ENCODE peak calls at places on chromosomes 4 and X, in eight cellular contexts. Y, G, O, H, A, D, N and S are unnamed samples.
A peak's percentile ranks its signal among the peaks of the same experiment; 100 is the strongest.

GRCh38 chr4:188110741-188111458 is 1.5 kb upstream of the TRIML2 start:
- DNase-seq in O (peak; percentile 31), N (peak; percentile 88), Y (no peak), D (no peak), H (no peak), A (no peak), G (no peak), S (no peak)

GRCh38 chr4:3368841-3369760 is 72.7 kb upstream of the HGFAC start:
- DNase-seq in Y (no peak), G (no peak), O (no peak), A (peak; percentile 15), N (no peak), H (no peak), D (no peak), S (peak; percentile 16)

GRCh38 chr4:2962099-2962455 is 1.1 kb downstream of the NOP14 start:
- DNase-seq in G (no peak), N (no peak), D (no peak), H (no peak), O (no peak), A (no peak), Y (no peak), S (no peak)

GRCh38 chrX:103681443-103681842 is 5.1 kb downstream of the MORF4L2 start:
- DNase-seq in N (no peak), G (no peak), H (no peak), O (no peak), Y (no peak), D (no peak), A (no peak), S (no peak)

GRCh38 chr4:186946682-186947294 is 223.1 kb upstream of the FAT1 start:
- DNase-seq in H (peak; percentile 56), O (peak; percentile 40), G (no peak), N (peak; percentile 79), D (no peak), A (no peak), Y (no peak), S (no peak)

GRCh38 chrX:154036513-154036912 is 16.8 kb upstream of the IRAK1 start:
- DNase-seq in H (no peak), A (no peak), G (no peak), D (no peak), O (no peak), Y (no peak), N (no peak), S (no peak)

GRCh38 chr4:185969657-185970056 is 99.3 kb upstream of the TLR3 start:
- DNase-seq in D (no peak), G (no peak), O (no peak), N (no peak), A (no peak), Y (no peak), H (no peak), S (no peak)

GRCh38 chrX:19864736-19865135 is 22.7 kb downstream of the SH3KBP1 start:
- DNase-seq in O (no peak), G (no peak), D (no peak), N (no peak), Y (no peak), H (no peak), A (peak; percentile 41), S (no peak)

GRCh38 chr4:83618431-83618830 is 82.5 kb downstream of the GPAT3 start:
- DNase-seq in H (peak; percentile 59), Y (no peak), G (peak; percentile 72), D (peak; percentile 41), A (no peak), N (peak; percentile 57), O (peak; percentile 60), S (no peak)

GRCh38 chr4:55175779-55176231 is 50.4 kb upstream of the KDR start:
- DNase-seq in N (peak; percentile 1), D (peak; percentile 29), O (peak; percentile 61), A (no peak), H (peak; percentile 69), Y (no peak), G (no peak), S (no peak)

GRCh38 chr4:24813732-24814131 is 18.4 kb downstream of the SOD3 start:
- DNase-seq in H (no peak), G (no peak), N (no peak), A (no peak), Y (no peak), O (no peak), D (no peak), S (no peak)

GRCh38 chr4:24820541-24820940 is 25.2 kb downstream of the SOD3 start:
- DNase-seq in Y (no peak), O (peak; percentile 14), D (no peak), G (no peak), N (no peak), A (no peak), H (no peak), S (no peak)

DNA sequence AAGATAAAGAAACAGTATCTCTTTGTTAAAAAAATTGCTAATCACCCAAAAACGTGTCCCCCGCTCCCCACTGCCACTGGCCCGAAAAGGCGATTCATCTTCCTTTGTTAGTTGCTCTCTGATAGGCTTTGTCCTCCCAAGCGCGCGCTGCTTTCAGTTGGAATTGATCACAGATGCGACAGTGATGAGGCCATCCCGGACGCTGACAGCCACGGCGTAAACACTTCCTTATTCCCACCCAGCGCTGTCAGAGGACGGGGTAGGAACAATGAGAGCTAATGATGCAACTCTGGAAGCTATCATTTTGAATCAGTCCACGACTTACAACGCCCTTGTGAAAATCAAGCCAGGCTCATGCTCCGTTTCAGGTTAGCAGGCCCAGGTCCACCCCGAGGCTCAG is 21.4 kb downstream of the SOD3 start:
- DNase-seq in D (no peak), O (no peak), N (no peak), H (no peak), Y (no peak), A (no peak), G (no peak), S (no peak)
- H3K27ac ChIP-seq in D (no peak overlapping the region), O (no peak overlapping the region), N (no peak overlapping the region), H (no peak overlapping the region), Y (no peak overlapping the region), A (no peak overlapping the region), G (no peak overlapping the region), S (no peak overlapping the region)

GRCh38 chr4:102578270-102578669 is 77.1 kb downstream of the NFKB1 start:
- DNase-seq in N (no peak), O (no peak), Y (no peak), H (no peak), D (no peak), G (no peak), A (no peak), S (no peak)

GRCh38 chr4:102572452-102572851 is 71.3 kb downstream of the NFKB1 start:
- DNase-seq in Y (no peak), H (no peak), A (no peak), D (no peak), N (no peak), O (no peak), G (no peak), S (no peak)

GRCh38 chr4:102578819-102579218 is 77.7 kb downstream of the NFKB1 start:
- DNase-seq in O (no peak), G (no peak), N (peak; percentile 11), H (no peak), A (no peak), Y (no peak), D (peak; percentile 30), S (no peak)

GRCh38 chr4:102574317-102574716 is 73.2 kb downstream of the NFKB1 start:
- DNase-seq in O (peak; percentile 48), Y (no peak), H (no peak), N (no peak), A (no peak), D (peak; percentile 47), G (no peak), S (no peak)

GRCh38 chr4:102575369-102576129 is 74.4 kb downstream of the NFKB1 start:
- DNase-seq in O (peak; percentile 24), N (no peak), Y (no peak), A (no peak), H (no peak), G (no peak), D (no peak), S (no peak)
- H3K27ac ChIP-seq in O (peak overlapping the region; percentile 41), N (no peak overlapping the region), Y (no peak overlapping the region), A (no peak overlapping the region), H (peak overlapping the region; percentile 46), G (no peak overlapping the region), D (no peak overlapping the region), S (no peak overlapping the region)

GRCh38 chr4:59553739-59554126 is 1646.4 kb upstream of the ADGRL3 start:
- DNase-seq in H (no peak), D (peak; percentile 11), G (no peak), A (no peak), Y (no peak), O (peak; percentile 56), N (peak; percentile 21), S (no peak)

DNA sequence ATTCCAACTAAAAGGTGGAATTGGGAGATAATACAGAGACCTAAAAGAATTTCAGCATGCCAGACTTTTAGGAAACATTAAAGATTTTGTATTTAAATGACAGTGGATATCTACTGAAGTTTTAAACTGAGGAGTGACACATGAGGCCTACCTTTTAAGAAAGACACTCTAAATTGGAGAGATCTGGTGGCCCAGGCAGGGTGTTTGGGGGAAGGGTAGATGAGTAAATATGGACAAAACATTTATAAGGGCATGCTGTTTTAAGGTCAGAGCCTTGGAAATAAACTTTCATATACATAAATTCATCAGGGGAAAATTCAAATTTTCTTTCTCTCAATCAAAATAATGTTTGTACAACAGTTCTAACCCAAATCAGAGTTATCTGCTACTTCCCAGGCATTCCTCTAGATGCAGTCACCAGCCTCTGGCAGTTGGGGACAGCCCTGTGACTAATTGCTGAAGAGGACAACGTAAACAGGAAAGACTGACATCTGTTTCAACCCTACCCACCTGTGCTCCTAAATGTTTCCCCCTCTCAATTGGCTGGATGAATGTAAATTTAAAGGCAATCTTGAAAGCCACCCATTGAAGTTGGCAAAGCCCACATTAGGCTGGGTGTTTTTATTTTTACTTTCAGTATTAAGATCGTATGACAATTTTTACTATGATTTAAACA is 1646.9 kb upstream of the ADGRL3 start:
- DNase-seq in O (peak; percentile 74), Y (no peak), N (peak; percentile 50), D (no peak), H (no peak), A (no peak), G (no peak), S (no peak)
- H3K27ac ChIP-seq in O (peak overlapping the region; percentile 71), Y (no peak overlapping the region), N (peak overlapping the region; percentile 65), D (no peak overlapping the region), H (peak overlapping the region; percentile 45), A (no peak overlapping the region), G (no peak overlapping the region), S (no peak overlapping the region)

DNA sequence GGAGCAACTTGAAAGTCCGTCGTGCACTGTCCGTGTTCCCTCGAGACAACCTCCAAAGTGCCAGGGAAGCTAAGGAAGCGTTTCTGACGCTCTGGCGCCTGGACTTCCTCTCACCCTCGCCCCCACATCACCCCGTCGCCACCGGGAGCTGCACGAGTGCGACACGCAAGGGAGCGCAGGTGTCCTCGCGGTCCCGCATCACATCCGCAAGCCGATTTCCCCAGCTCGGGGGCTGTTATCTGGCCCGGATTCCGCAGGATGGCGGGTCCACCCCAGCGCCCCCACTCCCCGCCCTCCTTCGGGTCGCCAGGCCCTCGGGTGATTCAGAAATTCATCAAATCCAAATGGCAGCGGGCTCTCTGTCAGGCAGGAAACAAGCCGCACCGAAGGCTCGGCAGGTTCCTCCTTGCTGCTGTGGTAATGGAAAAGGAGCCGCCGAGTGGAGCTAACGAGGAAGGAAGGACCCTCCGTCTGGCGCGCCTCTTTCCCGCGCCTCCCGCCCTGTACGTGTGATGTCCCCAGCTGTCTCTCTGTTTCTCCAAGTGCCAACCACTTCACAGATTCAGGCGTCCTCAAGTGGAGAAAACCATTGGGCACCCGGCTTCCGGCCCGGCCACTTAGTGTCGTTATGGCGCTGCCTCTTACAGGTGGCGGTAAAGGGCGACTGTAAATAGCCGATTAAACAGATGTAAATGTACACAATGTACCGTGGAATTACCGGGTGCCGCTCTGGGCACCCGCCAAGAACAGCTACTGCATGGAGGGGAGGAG is 901 bp upstream of the SETD7 start:
- DNase-seq in A (peak; percentile 75), Y (peak; percentile 76), O (no peak), G (peak; percentile 59), D (no peak), N (peak; percentile 64), H (peak; percentile 46), S (peak; percentile 44)
- H3K27ac ChIP-seq in A (peak overlapping the region; percentile 92), Y (peak overlapping the region; percentile 100), O (peak overlapping the region; percentile 93), G (peak overlapping the region; percentile 91), D (peak overlapping the region; percentile 92), N (peak overlapping the region; percentile 99), H (no peak overlapping the region), S (peak overlapping the region; percentile 74)

GRCh38 chr4:152990471-152991131 is 54.5 kb downstream of the FHDC1 start:
- DNase-seq in Y (no peak), N (peak; percentile 14), D (no peak), G (no peak), O (no peak), A (no peak), H (no peak), S (no peak)
- H3K27ac ChIP-seq in Y (no peak overlapping the region), N (no peak overlapping the region), D (no peak overlapping the region), G (no peak overlapping the region), O (no peak overlapping the region), A (no peak overlapping the region), H (no peak overlapping the region), S (no peak overlapping the region)